ENCODE peak calls at places on chromosome 22, in nine cellular contexts. K is A549; B is CD8-positive, alpha-beta T cell; A is stimulated activated CD4-positive, alpha-beta T cell treated with anti-CD3 and anti-CD28 coated beads, Interleukin-2, amount 100 ng/mL, for 4 hours; G is choroid plexus epithelial cell; J is AG20443; O is neural progenitor cell; I is effector CD4-positive, alpha-beta T cell; S is activated T-helper 1 cell treated with Interleukin-2 at 50 U/mL for 16 hours. F is an unnamed sample.

GRCh38 chr22:41217553-41218157 is 12.5 kb downstream of the L3MBTL2 start:
- DNase-seq in J (peak), B (no peak), K (no peak), G (peak), S (no peak), I (no peak), A (peak), O (peak), F (peak)

GRCh38 chr22:50076646-50077624 is 8.3 kb downstream of the MLC1 start:
- DNase-seq in O (no peak), J (peak), A (no peak), S (no peak), K (no peak), I (no peak), G (no peak), B (no peak), F (no peak)

GRCh38 chr22:30191049-30191701 is 55.4 kb downstream of the LIF start:
- DNase-seq in I (no peak), O (no peak), G (no peak), S (no peak), A (no peak), B (no peak), J (no peak), K (peak), F (no peak)

GRCh38 chr22:30767656-30768055 is 73.0 kb downstream of the OSBP2 start:
- DNase-seq in B (no peak), J (no peak), A (no peak), S (no peak), I (no peak), K (no peak), O (peak), G (no peak), F (no peak)

GRCh38 chr22:46136539-46137217 is 13.6 kb upstream of the PPARA start:
- DNase-seq in S (no peak), I (no peak), K (no peak), A (no peak), B (no peak), J (no peak), G (no peak), O (no peak), F (no peak)

GRCh38 chr22:46121523-46122287 is 28.6 kb upstream of the PPARA start:
- DNase-seq in B (no peak), K (peak), J (no peak), O (no peak), G (no peak), S (no peak), A (no peak), I (no peak), F (no peak)

GRCh38 chr22:44941176-44941575 is 68.6 kb downstream of the PHF21B start:
- DNase-seq in K (no peak), A (no peak), O (peak), S (no peak), J (no peak), I (no peak), G (no peak), B (no peak), F (no peak)

GRCh38 chr22:36331306-36331911 is 56.4 kb downstream of the MYH9 start:
- DNase-seq in G (peak), I (peak), J (peak), A (peak), O (no peak), K (peak), B (peak), S (peak), F (peak)

GRCh38 chr22:20316217-20316843 is 3.5 kb downstream of the DGCR6L start:
- DNase-seq in A (no peak), O (peak), G (no peak), B (no peak), S (no peak), J (no peak), I (no peak), K (no peak), F (no peak)

GRCh38 chr22:46866591-46866990 is 104.1 kb downstream of the TBC1D22A start:
- DNase-seq in G (peak), A (no peak), B (no peak), J (peak), K (no peak), O (no peak), I (no peak), S (no peak), F (no peak)

GRCh38 chr22:28674121-28674563 is 5.5 kb downstream of the TTC28 start:
- DNase-seq in J (peak), K (no peak), B (no peak), A (no peak), O (no peak), S (no peak), I (no peak), G (peak), F (peak)

GRCh38 chr22:23065495-23066122 is 4.7 kb upstream of the GNAZ start:
- DNase-seq in J (no peak), A (no peak), B (no peak), G (no peak), S (no peak), K (no peak), O (no peak), I (no peak), F (peak)

GRCh38 chr22:41816241-41816640 is 15.8 kb downstream of the CCDC134 start:
- DNase-seq in K (no peak), G (no peak), A (no peak), J (no peak), B (no peak), O (no peak), S (no peak), I (no peak), F (no peak)

GRCh38 chr22:35203583-35203982 is 53.7 kb upstream of the HMGXB4 start:
- DNase-seq in S (no peak), G (no peak), A (no peak), B (no peak), K (no peak), J (no peak), O (no peak), I (no peak), F (no peak)

GRCh38 chr22:39481595-39481994 is 20.5 kb upstream of the MIEF1 start:
- DNase-seq in G (no peak), S (no peak), O (no peak), A (no peak), K (no peak), I (no peak), J (no peak), B (no peak), F (no peak)

GRCh38 chr22:17198188-17199130 is 20.8 kb downstream of the ADA2 start:
- DNase-seq in G (peak), J (no peak), K (no peak), B (no peak), O (peak), A (no peak), S (no peak), I (no peak), F (no peak)

GRCh38 chr22:39482768-39483167 is 19.3 kb upstream of the MIEF1 start:
- DNase-seq in G (peak), O (peak), A (no peak), K (no peak), I (no peak), B (no peak), S (no peak), J (no peak), F (no peak)

GRCh38 chr22:41369837-41370236 is 11.9 kb upstream of the TEF start:
- DNase-seq in G (no peak), O (no peak), A (no peak), K (no peak), B (no peak), J (no peak), I (no peak), S (no peak), F (no peak)

GRCh38 chr22:43945632-43946390 is 9.4 kb upstream of the SAMM50 start:
- DNase-seq in B (peak), K (peak), S (peak), O (peak), A (peak), I (peak), G (peak), J (peak), F (peak)

GRCh38 chr22:23084453-23085350 is 14.4 kb downstream of the GNAZ start:
- DNase-seq in A (no peak), O (no peak), I (no peak), B (no peak), J (no peak), G (no peak), K (no peak), S (no peak), F (no peak)

GRCh38 chr22:22896601-22897000 is 9.0 kb downstream of the IGLL5 start:
- DNase-seq in O (no peak), K (no peak), S (no peak), J (no peak), A (no peak), I (no peak), G (no peak), B (no peak), F (no peak)

GRCh38 chr22:48593551-48593950 is 1234.1 kb downstream of the BRD1 start:
- DNase-seq in O (no peak), I (no peak), B (no peak), J (no peak), K (no peak), S (no peak), G (no peak), A (no peak), F (no peak)